ENCODE peak calls at places on chromosomes 5 and 9, in nine cellular contexts. One of them, this sample, is unnamed.

GRCh38 chr9:131502781-131503625 is at the start of gene POMT1:
- DNase-seq in lower leg skin: peak
- DNase-seq in H7: peak
- DNase-seq in mucosa of descending colon: peak
- DNase-seq in fibroblast of mammary gland: peak
- DNase-seq in OCI-LY7: no peak
- DNase-seq in psoas muscle: peak
- DNase-seq in cardiac fibroblast: peak
- DNase-seq in MM.1S: peak
- DNase-seq in this sample: peak

GRCh38 chr9:121822093-121823085 is 171.0 kb downstream of the DAB2IP start:
- DNase-seq in lower leg skin: no peak
- DNase-seq in H7: peak
- DNase-seq in mucosa of descending colon: no peak
- DNase-seq in fibroblast of mammary gland: no peak
- DNase-seq in OCI-LY7: peak
- DNase-seq in psoas muscle: no peak
- DNase-seq in cardiac fibroblast: no peak
- DNase-seq in MM.1S: no peak
- DNase-seq in this sample: no peak

GRCh38 chr9:90929616-90930015 is 128.0 kb downstream of the SYK start:
- DNase-seq in lower leg skin: no peak
- DNase-seq in H7: no peak
- DNase-seq in mucosa of descending colon: no peak
- DNase-seq in fibroblast of mammary gland: no peak
- DNase-seq in OCI-LY7: no peak
- DNase-seq in psoas muscle: no peak
- DNase-seq in cardiac fibroblast: no peak
- DNase-seq in MM.1S: no peak
- DNase-seq in this sample: no peak

GRCh38 chr9:101530076-101530711 is 3.5 kb upstream of the RNF20 start:
- DNase-seq in lower leg skin: peak
- DNase-seq in H7: peak
- DNase-seq in mucosa of descending colon: no peak
- DNase-seq in fibroblast of mammary gland: peak
- DNase-seq in OCI-LY7: peak
- DNase-seq in psoas muscle: peak
- DNase-seq in cardiac fibroblast: peak
- DNase-seq in MM.1S: peak
- DNase-seq in this sample: peak

GRCh38 chr9:90034071-90034470 is 429.3 kb downstream of the GADD45G start:
- DNase-seq in lower leg skin: no peak
- DNase-seq in H7: no peak
- DNase-seq in mucosa of descending colon: no peak
- DNase-seq in fibroblast of mammary gland: no peak
- DNase-seq in OCI-LY7: no peak
- DNase-seq in psoas muscle: no peak
- DNase-seq in cardiac fibroblast: no peak
- DNase-seq in MM.1S: no peak
- DNase-seq in this sample: no peak

GRCh38 chr9:133792721-133793470 is 54.7 kb upstream of the SARDH start:
- DNase-seq in lower leg skin: peak
- DNase-seq in H7: peak
- DNase-seq in mucosa of descending colon: peak
- DNase-seq in fibroblast of mammary gland: peak
- DNase-seq in OCI-LY7: peak
- DNase-seq in psoas muscle: peak
- DNase-seq in cardiac fibroblast: peak
- DNase-seq in MM.1S: peak
- DNase-seq in this sample: peak

GRCh38 chr5:158155811-158156495 is 297.0 kb upstream of the CLINT1 start:
- DNase-seq in lower leg skin: no peak
- DNase-seq in H7: no peak
- DNase-seq in mucosa of descending colon: no peak
- DNase-seq in fibroblast of mammary gland: peak
- DNase-seq in OCI-LY7: no peak
- DNase-seq in psoas muscle: no peak
- DNase-seq in cardiac fibroblast: no peak
- DNase-seq in MM.1S: no peak
- DNase-seq in this sample: no peak

GRCh38 chr9:1002678-1003077 is 26.2 kb downstream of the DMRT3 start:
- DNase-seq in lower leg skin: no peak
- DNase-seq in H7: no peak
- DNase-seq in mucosa of descending colon: no peak
- DNase-seq in fibroblast of mammary gland: no peak
- DNase-seq in OCI-LY7: no peak
- DNase-seq in psoas muscle: no peak
- DNase-seq in cardiac fibroblast: no peak
- DNase-seq in MM.1S: no peak
- DNase-seq in this sample: no peak

GRCh38 chr9:73527521-73527920 is 375.9 kb downstream of the ANXA1 start:
- DNase-seq in lower leg skin: no peak
- DNase-seq in H7: no peak
- DNase-seq in mucosa of descending colon: no peak
- DNase-seq in fibroblast of mammary gland: peak
- DNase-seq in OCI-LY7: no peak
- DNase-seq in psoas muscle: no peak
- DNase-seq in cardiac fibroblast: no peak
- DNase-seq in MM.1S: no peak
- DNase-seq in this sample: no peak

GRCh38 chr5:53199882-53200281 is 90.3 kb upstream of the MOCS2 start:
- DNase-seq in lower leg skin: no peak
- DNase-seq in H7: no peak
- DNase-seq in mucosa of descending colon: no peak
- DNase-seq in fibroblast of mammary gland: no peak
- DNase-seq in OCI-LY7: no peak
- DNase-seq in psoas muscle: no peak
- DNase-seq in cardiac fibroblast: no peak
- DNase-seq in MM.1S: no peak
- DNase-seq in this sample: no peak

GRCh38 chr9:642014-642413 is 199.5 kb upstream of the DMRT1 start:
- DNase-seq in lower leg skin: no peak
- DNase-seq in H7: no peak
- DNase-seq in mucosa of descending colon: no peak
- DNase-seq in fibroblast of mammary gland: no peak
- DNase-seq in OCI-LY7: no peak
- DNase-seq in psoas muscle: no peak
- DNase-seq in cardiac fibroblast: no peak
- DNase-seq in MM.1S: no peak
- DNase-seq in this sample: no peak

GRCh38 chr5:175736652-175737051 is 78.8 kb downstream of the HRH2 start:
- DNase-seq in lower leg skin: no peak
- DNase-seq in H7: no peak
- DNase-seq in mucosa of descending colon: no peak
- DNase-seq in fibroblast of mammary gland: no peak
- DNase-seq in OCI-LY7: no peak
- DNase-seq in psoas muscle: no peak
- DNase-seq in cardiac fibroblast: no peak
- DNase-seq in MM.1S: no peak
- DNase-seq in this sample: no peak

GRCh38 chr9:14221558-14221957 is 92.4 kb downstream of the NFIB start:
- DNase-seq in lower leg skin: no peak
- DNase-seq in H7: no peak
- DNase-seq in mucosa of descending colon: no peak
- DNase-seq in fibroblast of mammary gland: peak
- DNase-seq in OCI-LY7: no peak
- DNase-seq in psoas muscle: no peak
- DNase-seq in cardiac fibroblast: peak
- DNase-seq in MM.1S: no peak
- DNase-seq in this sample: no peak

GRCh38 chr5:115561176-115561575 is 16.6 kb upstream of the FEM1C start:
- DNase-seq in lower leg skin: no peak
- DNase-seq in H7: no peak
- DNase-seq in mucosa of descending colon: no peak
- DNase-seq in fibroblast of mammary gland: no peak
- DNase-seq in OCI-LY7: no peak
- DNase-seq in psoas muscle: no peak
- DNase-seq in cardiac fibroblast: no peak
- DNase-seq in MM.1S: no peak
- DNase-seq in this sample: no peak

GRCh38 chr5:57931807-57932206 is 449.2 kb upstream of the ACTBL2 start:
- DNase-seq in lower leg skin: no peak
- DNase-seq in H7: no peak
- DNase-seq in mucosa of descending colon: no peak
- DNase-seq in fibroblast of mammary gland: no peak
- DNase-seq in OCI-LY7: no peak
- DNase-seq in psoas muscle: no peak
- DNase-seq in cardiac fibroblast: no peak
- DNase-seq in MM.1S: no peak
- DNase-seq in this sample: no peak

GRCh38 chr5:172661536-172661935 is 20.5 kb downstream of the NEURL1B start:
- DNase-seq in lower leg skin: no peak
- DNase-seq in H7: no peak
- DNase-seq in mucosa of descending colon: no peak
- DNase-seq in fibroblast of mammary gland: no peak
- DNase-seq in OCI-LY7: no peak
- DNase-seq in psoas muscle: no peak
- DNase-seq in cardiac fibroblast: no peak
- DNase-seq in MM.1S: no peak
- DNase-seq in this sample: no peak

GRCh38 chr5:74640450-74641013 is at the start of gene ENC1:
- DNase-seq in lower leg skin: peak
- DNase-seq in H7: peak
- DNase-seq in mucosa of descending colon: peak
- DNase-seq in fibroblast of mammary gland: peak
- DNase-seq in OCI-LY7: peak
- DNase-seq in psoas muscle: peak
- DNase-seq in cardiac fibroblast: peak
- DNase-seq in MM.1S: peak
- DNase-seq in this sample: peak

GRCh38 chr5:74643160-74643562 is 2.6 kb upstream of the ENC1 start:
- DNase-seq in lower leg skin: no peak
- DNase-seq in H7: no peak
- DNase-seq in mucosa of descending colon: no peak
- DNase-seq in fibroblast of mammary gland: peak
- DNase-seq in OCI-LY7: no peak
- DNase-seq in psoas muscle: no peak
- DNase-seq in cardiac fibroblast: peak
- DNase-seq in MM.1S: no peak
- DNase-seq in this sample: no peak

GRCh38 chr5:74641014-74641777 is 668 bp upstream of the ENC1 start:
- DNase-seq in lower leg skin: peak
- DNase-seq in H7: peak
- DNase-seq in mucosa of descending colon: peak
- DNase-seq in fibroblast of mammary gland: peak
- DNase-seq in OCI-LY7: peak
- DNase-seq in psoas muscle: peak
- DNase-seq in cardiac fibroblast: peak
- DNase-seq in MM.1S: peak
- DNase-seq in this sample: peak

GRCh38 chr5:74642543-74642863 is 2.0 kb upstream of the ENC1 start:
- DNase-seq in lower leg skin: no peak
- DNase-seq in H7: no peak
- DNase-seq in mucosa of descending colon: no peak
- DNase-seq in fibroblast of mammary gland: no peak
- DNase-seq in OCI-LY7: no peak
- DNase-seq in psoas muscle: no peak
- DNase-seq in cardiac fibroblast: no peak
- DNase-seq in MM.1S: no peak
- DNase-seq in this sample: no peak

DNA sequence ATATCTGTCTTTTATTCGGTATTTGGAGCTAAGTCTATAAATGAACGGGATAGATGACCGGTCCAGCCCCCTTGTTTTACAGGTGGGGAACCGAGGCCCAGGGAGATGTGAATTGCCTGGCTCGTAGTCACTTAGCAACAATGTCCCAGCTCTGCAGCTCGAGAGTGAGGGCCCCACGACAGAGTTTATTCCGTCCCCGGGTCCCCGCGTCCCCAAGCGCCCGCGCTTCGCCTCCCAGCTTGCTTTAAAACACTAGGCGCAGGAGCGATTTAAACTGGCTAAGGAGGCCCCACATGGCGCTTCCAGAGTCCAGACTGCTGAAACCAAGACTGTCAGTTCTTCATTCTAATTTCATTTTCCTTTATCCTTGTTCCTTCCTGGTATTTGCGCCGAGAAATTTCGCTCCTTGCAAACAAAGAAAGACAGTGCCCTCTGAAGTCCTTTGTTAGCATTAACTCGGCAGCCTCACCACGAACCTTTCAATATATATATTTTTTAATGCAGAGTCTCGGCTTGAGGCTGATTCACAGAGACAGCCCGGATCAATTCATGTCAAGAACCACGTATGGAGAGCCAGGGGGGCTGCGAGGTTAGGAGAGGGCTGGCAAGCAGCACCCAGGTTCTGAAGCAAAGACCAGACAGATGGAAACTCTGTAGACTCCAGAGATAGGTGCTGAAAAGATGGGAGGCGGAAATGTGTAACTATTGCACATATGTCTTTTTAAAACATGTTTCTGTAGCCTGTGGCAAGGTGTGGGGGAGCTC is 1.4 kb upstream of the ENC1 start:
- DNase-seq in lower leg skin: peak
- DNase-seq in H7: peak
- DNase-seq in mucosa of descending colon: peak
- DNase-seq in fibroblast of mammary gland: peak
- DNase-seq in OCI-LY7: peak
- DNase-seq in psoas muscle: no peak
- DNase-seq in cardiac fibroblast: peak
- DNase-seq in MM.1S: peak
- DNase-seq in this sample: no peak
- H3K4me3 ChIP-seq in lower leg skin: peak
- H3K4me3 ChIP-seq in H7: peak
- H3K4me3 ChIP-seq in mucosa of descending colon: no peak
- H3K4me3 ChIP-seq in fibroblast of mammary gland: peak
- H3K4me3 ChIP-seq in OCI-LY7: peak
- H3K4me3 ChIP-seq in psoas muscle: peak
- H3K4me3 ChIP-seq in cardiac fibroblast: peak
- H3K4me3 ChIP-seq in MM.1S: peak
- H3K4me3 ChIP-seq in this sample: peak

GRCh38 chr9:12777149-12778010 is 2.6 kb downstream of the LURAP1L start:
- DNase-seq in lower leg skin: no peak
- DNase-seq in H7: no peak
- DNase-seq in mucosa of descending colon: no peak
- DNase-seq in fibroblast of mammary gland: no peak
- DNase-seq in OCI-LY7: no peak
- DNase-seq in psoas muscle: no peak
- DNase-seq in cardiac fibroblast: peak
- DNase-seq in MM.1S: no peak
- DNase-seq in this sample: no peak
- H3K4me3 ChIP-seq in lower leg skin: peak
- H3K4me3 ChIP-seq in H7: no peak
- H3K4me3 ChIP-seq in mucosa of descending colon: no peak
- H3K4me3 ChIP-seq in fibroblast of mammary gland: peak
- H3K4me3 ChIP-seq in OCI-LY7: no peak
- H3K4me3 ChIP-seq in psoas muscle: peak
- H3K4me3 ChIP-seq in cardiac fibroblast: peak
- H3K4me3 ChIP-seq in MM.1S: peak
- H3K4me3 ChIP-seq in this sample: peak

GRCh38 chr9:114677418-114677817 is 4.6 kb downstream of the TEX48 start:
- DNase-seq in lower leg skin: no peak
- DNase-seq in H7: no peak
- DNase-seq in mucosa of descending colon: no peak
- DNase-seq in fibroblast of mammary gland: peak
- DNase-seq in OCI-LY7: no peak
- DNase-seq in psoas muscle: no peak
- DNase-seq in cardiac fibroblast: peak
- DNase-seq in MM.1S: no peak
- DNase-seq in this sample: no peak
- H3K4me3 ChIP-seq in lower leg skin: no peak
- H3K4me3 ChIP-seq in H7: no peak
- H3K4me3 ChIP-seq in mucosa of descending colon: no peak
- H3K4me3 ChIP-seq in fibroblast of mammary gland: no peak
- H3K4me3 ChIP-seq in OCI-LY7: no peak
- H3K4me3 ChIP-seq in psoas muscle: no peak
- H3K4me3 ChIP-seq in cardiac fibroblast: no peak
- H3K4me3 ChIP-seq in MM.1S: no peak
- H3K4me3 ChIP-seq in this sample: no peak

GRCh38 chr9:26112724-26113123 is 434.5 kb upstream of the TUSC1 start:
- DNase-seq in lower leg skin: no peak
- DNase-seq in H7: no peak
- DNase-seq in mucosa of descending colon: no peak
- DNase-seq in fibroblast of mammary gland: peak
- DNase-seq in OCI-LY7: no peak
- DNase-seq in psoas muscle: no peak
- DNase-seq in cardiac fibroblast: peak
- DNase-seq in MM.1S: no peak
- DNase-seq in this sample: no peak
- H3K4me3 ChIP-seq in lower leg skin: no peak
- H3K4me3 ChIP-seq in H7: no peak
- H3K4me3 ChIP-seq in mucosa of descending colon: no peak
- H3K4me3 ChIP-seq in fibroblast of mammary gland: no peak
- H3K4me3 ChIP-seq in OCI-LY7: no peak
- H3K4me3 ChIP-seq in psoas muscle: no peak
- H3K4me3 ChIP-seq in cardiac fibroblast: no peak
- H3K4me3 ChIP-seq in MM.1S: no peak
- H3K4me3 ChIP-seq in this sample: no peak